ENCODE peak calls at places on chromosomes 16 and 17, in five cellular contexts. W is HepG2, B is GM12891, M is H1, N is GM12878. F is an unnamed sample.
A peak's percentile ranks its signal among the peaks of the same experiment; 100 is the strongest.

GRCh38 chr17:72901657-72902056 is 190.8 kb downstream of the SLC39A11 start:
- DNase-seq in W (no peak), M (no peak), N (no peak), B (no peak), F (no peak)

GRCh38 chr16:53896711-53897110 is 192.8 kb downstream of the FTO start:
- DNase-seq in B (no peak), M (no peak), N (no peak), W (no peak), F (no peak)

GRCh38 chr17:9865585-9865984 is 39.5 kb downstream of the RCVRN start:
- DNase-seq in M (no peak), N (no peak), W (no peak), B (no peak), F (no peak)

GRCh38 chr17:38925263-38925995 is at the start of gene LASP1NB:
- DNase-seq in N (no peak), W (no peak), B (no peak), M (peak; percentile 76), F (no peak)

GRCh38 chr17:56690441-56691291 is 97.2 kb downstream of the NOG start:
- DNase-seq in B (no peak), W (no peak), M (no peak), N (no peak), F (no peak)

GRCh38 chr16:70529051-70529777 is 5.6 kb downstream of the SF3B3 start:
- DNase-seq in M (no peak), N (no peak), B (no peak), W (peak; percentile 36), F (no peak)

GRCh38 chr17:59776577-59776976 is 69.1 kb downstream of the VMP1 start:
- DNase-seq in M (no peak), W (no peak), N (no peak), B (no peak), F (no peak)

GRCh38 chr17:78676415-78677302 is 99.5 kb upstream of the DNAH17 start:
- DNase-seq in B (no peak), M (no peak), W (no peak), N (no peak), F (no peak)

GRCh38 chr16:56615353-56615752 is 7.0 kb downstream of the MT2A start:
- DNase-seq in B (no peak), N (no peak), W (no peak), M (no peak), F (no peak)

GRCh38 chr17:57011482-57012015 is 33.6 kb downstream of the SCPEP1 start:
- DNase-seq in M (no peak), W (no peak), N (no peak), B (no peak), F (no peak)

GRCh38 chr16:6682142-6682811 is 650.4 kb upstream of the RBFOX1 start:
- DNase-seq in W (peak; percentile 20), N (no peak), B (peak; percentile 15), M (peak; percentile 85), F (peak; percentile 5)

GRCh38 chr16:1743376-1744337 is 27.7 kb downstream of the NME3 start:
- DNase-seq in N (no peak), B (no peak), M (no peak), W (no peak), F (no peak)

GRCh38 chr16:30997000-30997886 is 12.2 kb downstream of the HSD3B7 start:
- DNase-seq in B (peak; percentile 100), M (peak; percentile 89), W (peak; percentile 79), N (peak; percentile 51), F (peak; percentile 98)

GRCh38 chr16:86960266-86960665 is 356.9 kb downstream of the C16orf95 start:
- DNase-seq in N (no peak), M (no peak), W (no peak), B (no peak), F (no peak)

GRCh38 chr17:2347805-2348685 is 10.7 kb downstream of the SGSM2 start:
- DNase-seq in B (no peak), M (peak; percentile 83), W (peak; percentile 92), N (no peak), F (no peak)

GRCh38 chr17:13513039-13513405 is 88.7 kb downstream of the HS3ST3A1 start:
- DNase-seq in B (no peak), M (no peak), N (no peak), W (no peak), F (no peak)

GRCh38 chr16:7037491-7037890 is 295.2 kb upstream of the RBFOX1 start:
- DNase-seq in W (peak; percentile 37), M (no peak), B (no peak), N (no peak), F (no peak)

GRCh38 chr16:86089986-86090385 is 191.0 kb downstream of the IRF8 start:
- DNase-seq in W (no peak), N (peak; percentile 34), B (peak; percentile 49), M (no peak), F (peak; percentile 37)

GRCh38 chr16:80147021-80147680 is 393.6 kb upstream of the DYNLRB2 start:
- DNase-seq in W (no peak), N (no peak), M (no peak), B (no peak), F (no peak)

GRCh38 chr16:66528294-66528693 is 21.6 kb downstream of the TK2 start:
- DNase-seq in W (no peak), N (no peak), M (no peak), B (no peak), F (no peak)

GRCh38 chr17:72580321-72581127 is 459.7 kb downstream of the SOX9 start:
- DNase-seq in B (no peak), M (no peak), W (peak; percentile 100), N (no peak), F (no peak)

GRCh38 chr17:65936013-65936412 is 255.9 kb downstream of the CEP112 start:
- DNase-seq in N (no peak), B (no peak), W (no peak), M (no peak), F (no peak)

GRCh38 chr16:19223235-19223847 is 55.3 kb downstream of the SYT17 start:
- DNase-seq in B (no peak), W (peak; percentile 58), M (peak; percentile 89), N (no peak), F (no peak)

GRCh38 chr17:74011963-74012362 is 191.5 kb upstream of the RPL38 start:
- DNase-seq in M (no peak), N (no peak), B (no peak), W (no peak), F (no peak)

GRCh38 chr17:41544497-41544896 is 16.4 kb upstream of the KRT19 start:
- DNase-seq in B (no peak), N (no peak), W (peak; percentile 79), M (no peak), F (no peak)

GRCh38 chr16:7209598-7209997 is 123.0 kb upstream of the RBFOX1 start:
- DNase-seq in B (no peak), N (no peak), M (no peak), W (no peak), F (no peak)

GRCh38 chr17:37493249-37494027 is 3.7 kb downstream of the DUSP14 start:
- DNase-seq in W (peak; percentile 19), B (no peak), M (no peak), N (no peak), F (no peak)

GRCh38 chr17:40369923-40370322 is 5.4 kb upstream of the GJD3 start:
- DNase-seq in M (no peak), N (no peak), B (no peak), W (no peak), F (no peak)

GRCh38 chr17:58541249-58541648 is 26.8 kb upstream of the MTMR4 start:
- DNase-seq in M (no peak), B (no peak), W (no peak), N (no peak), F (no peak)

GRCh38 chr17:43784628-43785101 is 4.4 kb downstream of the CFAP97D1 start:
- DNase-seq in W (peak; percentile 68), B (no peak), N (no peak), M (no peak), F (no peak)

GRCh38 chr16:63943568-63943967 is 1178.3 kb downstream of the CDH11 start:
- DNase-seq in M (no peak), W (no peak), B (no peak), N (no peak), F (no peak)

GRCh38 chr17:51997723-51998122 is 160.8 kb downstream of the CA10 start:
- DNase-seq in B (no peak), N (no peak), W (peak; percentile 63), M (no peak), F (no peak)

GRCh38 chr17:11273596-11273995 is 32.6 kb downstream of the SHISA6 start:
- DNase-seq in N (no peak), M (no peak), B (no peak), W (no peak), F (no peak)
- TF ChIP-seq TAF1 in N (no peak), M (no peak), B (no peak), W (no peak), F (no peak)

GRCh38 chr16:81181013-81181720 is 57.3 kb upstream of the BCO1 start:
- DNase-seq in B (no peak), M (peak; percentile 81), W (peak; percentile 98), N (no peak), F (no peak)
- TF ChIP-seq POLR2A in B (no peak), M (peak; percentile 64), W (no peak), N (no peak), F (no peak)

DNA sequence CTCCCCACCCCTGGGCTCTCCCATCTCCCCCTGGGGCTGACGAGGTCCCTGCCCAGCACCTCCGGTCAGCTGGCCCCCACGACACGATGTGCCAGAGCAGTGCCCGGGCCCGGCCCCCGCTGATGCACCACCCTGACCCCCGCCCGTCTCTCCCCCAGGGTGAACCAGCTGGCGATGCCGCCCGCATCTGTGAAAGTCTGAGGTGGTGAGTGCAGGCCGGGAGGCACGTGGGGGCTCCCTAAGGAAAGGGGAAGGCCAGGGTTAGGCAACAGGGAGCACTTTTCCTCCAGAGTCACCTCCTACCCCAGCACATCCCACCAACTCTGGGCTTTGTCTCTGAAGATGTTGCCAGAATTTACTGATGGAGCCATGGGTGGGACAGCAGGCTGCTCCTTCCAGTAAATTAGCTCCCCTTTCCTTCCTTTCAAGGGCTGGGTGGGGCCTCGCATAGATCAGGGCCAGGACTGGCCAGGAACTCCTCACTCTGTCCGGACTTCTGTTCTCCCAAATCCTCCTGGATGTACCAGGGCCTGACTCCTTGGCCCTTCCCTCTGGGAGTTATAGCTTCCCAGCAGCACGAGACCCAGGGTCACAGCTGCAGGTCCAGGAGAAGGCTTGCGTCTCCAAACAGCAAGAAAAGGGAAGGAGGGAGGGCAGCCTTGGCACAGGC is 18.3 kb downstream of the MYBBP1A start:
- DNase-seq in M (no peak), W (no peak), B (no peak), N (no peak), F (no peak)
- TF ChIP-seq TAF1 in M (no peak), W (no peak), B (no peak), N (no peak), F (no peak)

GRCh38 chr17:47946929-47947397 is 5.6 kb downstream of the PNPO start:
- DNase-seq in B (peak; percentile 75), W (peak; percentile 94), M (peak; percentile 86), N (no peak), F (peak; percentile 69)
- TF ChIP-seq POLR2A in B (no peak), W (no peak), M (no peak), N (no peak), F (no peak)

F was measured in GM12892.